ENCODE peak calls at places on chromosome 15, in eight cellular contexts. L is left ventricle myocardium inferior, V is left cardiac atrium, J is T-cell, E is psoas muscle, B is ELR, K is A172, F is T-helper 2 cell. A is an unnamed sample.

GRCh38 chr15:80411788-80412288 is 7.7 kb downstream of the ARNT2 start:
- DNase-seq in J (no peak), V (no peak), B (no peak), E (no peak), F (no peak), K (no peak), L (no peak), A (no peak)

GRCh38 chr15:71294636-71295241 is 179.5 kb downstream of the THSD4 start:
- DNase-seq in V (peak), F (no peak), B (peak), J (no peak), L (no peak), E (no peak), K (peak), A (peak)

GRCh38 chr15:77579498-77580188 is 53.1 kb downstream of the LINGO1 start:
- DNase-seq in J (no peak), L (no peak), V (no peak), B (no peak), F (no peak), K (no peak), E (no peak), A (no peak)

GRCh38 chr15:40034186-40034946 is 4.6 kb downstream of the SRP14 start:
- DNase-seq in E (no peak), K (no peak), V (no peak), L (no peak), J (no peak), B (no peak), F (no peak), A (no peak)

GRCh38 chr15:63504979-63505841 is 817 bp downstream of the USP3 start:
- DNase-seq in K (peak), J (peak), L (peak), V (peak), B (peak), E (peak), F (peak), A (peak)

GRCh38 chr15:66934315-66934930 is 131.0 kb upstream of the SMAD3 start:
- DNase-seq in B (no peak), F (no peak), L (no peak), V (no peak), E (no peak), J (no peak), K (no peak), A (no peak)

GRCh38 chr15:95262866-95263564 is 1031.7 kb downstream of the MCTP2 start:
- DNase-seq in B (peak), F (no peak), E (no peak), V (no peak), J (no peak), L (no peak), K (peak), A (no peak)

GRCh38 chr15:69491051-69491505 is 38.5 kb downstream of the RPLP1 start:
- DNase-seq in E (peak), V (peak), K (no peak), L (peak), B (no peak), F (no peak), J (no peak), A (no peak)

GRCh38 chr15:66472176-66472999 is 25.2 kb downstream of the SNAPC5 start:
- DNase-seq in V (no peak), L (no peak), E (no peak), K (no peak), B (no peak), J (peak), F (peak), A (peak)

GRCh38 chr15:33639968-33640367 is 328.3 kb upstream of the CHRM5 start:
- DNase-seq in V (no peak), B (no peak), E (no peak), F (no peak), L (no peak), K (no peak), J (no peak), A (no peak)

GRCh38 chr15:36183207-36183606 is 396.2 kb upstream of the CDIN1 start:
- DNase-seq in J (no peak), F (no peak), E (no peak), L (no peak), K (no peak), V (no peak), B (no peak), A (no peak)

GRCh38 chr15:77834276-77834990 is 201.7 kb upstream of the LINGO1 start:
- DNase-seq in E (no peak), K (no peak), J (no peak), F (no peak), B (no peak), V (no peak), L (no peak), A (no peak)

GRCh38 chr15:80736571-80736970 is 41.5 kb downstream of the ABHD17C start:
- DNase-seq in E (no peak), L (no peak), F (no peak), K (no peak), J (no peak), B (no peak), V (no peak), A (no peak)

GRCh38 chr15:89378699-89379422 is 44.2 kb upstream of the POLG start:
- DNase-seq in V (no peak), L (no peak), B (no peak), F (peak), E (no peak), J (no peak), K (no peak), A (no peak)

GRCh38 chr15:68228143-68228970 is 1.2 kb downstream of the CLN6 start:
- DNase-seq in B (peak), V (peak), F (no peak), E (no peak), L (peak), J (no peak), K (peak), A (no peak)

GRCh38 chr15:31326729-31327673 is at the start of gene KLF13:
- DNase-seq in F (no peak), L (peak), B (no peak), E (peak), V (peak), J (peak), K (peak), A (peak)